ENCODE peak calls at places on chromosomes 16 and 17, in eight cellular contexts. N is lower leg skin, L is fibroblast of pulmonary artery, D is tibial nerve, B is WTC11, K is AG04450, A is fibroblast of villous mesenchyme, Z is endothelial cell of umbilical vein. P is an unnamed sample.

GRCh38 chr16:46974352-46974751 is 878 bp upstream of the DNAJA2 start:
- DNase-seq in N (peak), L (no peak), D (peak), B (no peak), K (no peak), A (peak), Z (no peak), P (no peak)

GRCh38 chr16:30998852-30999761 is 11.3 kb downstream of the STX1B start:
- DNase-seq in N (peak), L (no peak), D (no peak), B (no peak), K (no peak), A (no peak), Z (no peak), P (no peak)

GRCh38 chr17:1853698-1854097 is 23.9 kb downstream of the RPA1 start:
- DNase-seq in N (no peak), L (no peak), D (no peak), B (no peak), K (no peak), A (no peak), Z (no peak), P (no peak)

GRCh38 chr16:77450790-77451487 is 16.1 kb upstream of the ADAMTS18 start:
- DNase-seq in N (no peak), L (no peak), D (no peak), B (no peak), K (no peak), A (no peak), Z (no peak), P (no peak)

GRCh38 chr16:58021661-58022551 is 3.6 kb upstream of the MMP15 start:
- DNase-seq in N (no peak), L (peak), D (no peak), B (no peak), K (no peak), A (peak), Z (no peak), P (no peak)

GRCh38 chr17:47253541-47254402 is at the start of gene ITGB3:
- DNase-seq in N (peak), L (peak), D (peak), B (peak), K (no peak), A (peak), Z (peak), P (peak)

GRCh38 chr16:12901204-12901596 is 198 bp upstream of the SHISA9 start:
- DNase-seq in N (no peak), L (no peak), D (no peak), B (peak), K (no peak), A (no peak), Z (no peak), P (peak)

GRCh38 chr16:11602321-11602720 is 15.6 kb upstream of the LITAF start:
- DNase-seq in N (no peak), L (no peak), D (no peak), B (no peak), K (no peak), A (no peak), Z (no peak), P (no peak)

GRCh38 chr16:3401719-3402397 is 843 bp downstream of the ZNF174 start:
- DNase-seq in N (no peak), L (peak), D (no peak), B (peak), K (no peak), A (peak), Z (no peak), P (peak)

GRCh38 chr17:4877089-4877488 is 22.2 kb upstream of the C17orf107 start:
- DNase-seq in N (no peak), L (no peak), D (no peak), B (no peak), K (no peak), A (no peak), Z (no peak), P (no peak)

GRCh38 chr16:47778106-47778803 is 317.1 kb downstream of the PHKB start:
- DNase-seq in N (no peak), L (peak), D (no peak), B (no peak), K (no peak), A (no peak), Z (no peak), P (no peak)

GRCh38 chr16:71351558-71351901 is 7.0 kb upstream of the CALB2 start:
- DNase-seq in N (peak), L (no peak), D (no peak), B (no peak), K (no peak), A (no peak), Z (no peak), P (no peak)

GRCh38 chr17:42422958-42423712 is at the start of gene CAVIN1:
- DNase-seq in N (peak), L (peak), D (peak), B (peak), K (peak), A (peak), Z (peak), P (peak)

GRCh38 chr17:29292071-29292991 is 1.6 kb downstream of the NUFIP2 start:
- DNase-seq in N (peak), L (peak), D (peak), B (peak), K (no peak), A (peak), Z (peak), P (peak)

GRCh38 chr17:10061131-10061581 is 137.2 kb downstream of the GAS7 start:
- DNase-seq in N (peak), L (no peak), D (no peak), B (no peak), K (no peak), A (peak), Z (no peak), P (no peak)

GRCh38 chr17:29576214-29577008 is 7.9 kb downstream of the TP53I13 start:
- DNase-seq in N (no peak), L (no peak), D (no peak), B (no peak), K (no peak), A (no peak), Z (no peak), P (peak)

GRCh38 chr16:83853834-83854233 is 45.1 kb upstream of the MLYCD start:
- DNase-seq in N (no peak), L (no peak), D (no peak), B (no peak), K (no peak), A (no peak), Z (no peak), P (no peak)

GRCh38 chr17:65287040-65287439 is 149.9 kb downstream of the RGS9 start:
- DNase-seq in N (peak), L (peak), D (no peak), B (no peak), K (no peak), A (peak), Z (no peak), P (no peak)

GRCh38 chr17:17784599-17785264 is 52.1 kb downstream of the SREBF1 start:
- DNase-seq in N (no peak), L (no peak), D (no peak), B (no peak), K (no peak), A (no peak), Z (no peak), P (no peak)

GRCh38 chr16:85303354-85303883 is 191.1 kb upstream of the CIBAR2 start:
- DNase-seq in N (no peak), L (peak), D (no peak), B (peak), K (no peak), A (no peak), Z (peak), P (peak)

GRCh38 chr17:30112794-30113193 is 3.8 kb upstream of the NSRP1 start:
- DNase-seq in N (no peak), L (no peak), D (no peak), B (no peak), K (no peak), A (no peak), Z (no peak), P (no peak)

GRCh38 chr17:41486809-41487530 is 2.7 kb downstream of the KRT36 start:
- DNase-seq in N (no peak), L (no peak), D (no peak), B (peak), K (no peak), A (no peak), Z (peak), P (peak)

GRCh38 chr16:8996891-8997290 is 33.2 kb upstream of the USP7 start:
- DNase-seq in N (no peak), L (peak), D (no peak), B (no peak), K (no peak), A (no peak), Z (no peak), P (no peak)

GRCh38 chr16:56551796-56552738 is 12.8 kb upstream of the MT4 start:
- DNase-seq in N (peak), L (no peak), D (no peak), B (no peak), K (no peak), A (no peak), Z (no peak), P (no peak)

GRCh38 chr16:74738816-74739215 is 35.8 kb downstream of the FA2H start:
- DNase-seq in N (no peak), L (no peak), D (no peak), B (no peak), K (no peak), A (no peak), Z (no peak), P (no peak)

GRCh38 chr17:11244781-11245180 is 3.8 kb downstream of the SHISA6 start:
- DNase-seq in N (no peak), L (no peak), D (no peak), B (no peak), K (no peak), A (no peak), Z (no peak), P (peak)

GRCh38 chr17:65463242-65463641 is 98.2 kb downstream of the AXIN2 start:
- DNase-seq in N (no peak), L (peak), D (no peak), B (no peak), K (no peak), A (peak), Z (no peak), P (no peak)

GRCh38 chr17:52136173-52136572 is 22.3 kb downstream of the CA10 start:
- DNase-seq in N (peak), L (no peak), D (no peak), B (no peak), K (no peak), A (no peak), Z (no peak), P (peak)

GRCh38 chr17:46770818-46771600 is 47.5 kb downstream of the WNT3 start:
- DNase-seq in N (peak), L (peak), D (no peak), B (peak), K (no peak), A (peak), Z (peak), P (peak)

GRCh38 chr17:46859996-46860395 is 8.6 kb downstream of the WNT9B start:
- DNase-seq in N (no peak), L (no peak), D (no peak), B (no peak), K (no peak), A (no peak), Z (no peak), P (no peak)

GRCh38 chr16:87206646-87207451 is 110.3 kb downstream of the C16orf95 start:
- DNase-seq in N (peak), L (peak), D (no peak), B (no peak), K (no peak), A (peak), Z (no peak), P (no peak)

GRCh38 chr16:49661465-49662187 is 194.3 kb downstream of the ZNF423 start:
- DNase-seq in N (no peak), L (no peak), D (no peak), B (no peak), K (no peak), A (no peak), Z (no peak), P (no peak)

GRCh38 chr16:67210069-67210937 is 11.4 kb downstream of the ELMO3 start:
- DNase-seq in N (no peak), L (no peak), D (no peak), B (peak), K (no peak), A (no peak), Z (no peak), P (no peak)

GRCh38 chr17:43660816-43661493 is 767 bp downstream of the MEOX1 start:
- DNase-seq in N (no peak), L (no peak), D (no peak), B (no peak), K (no peak), A (no peak), Z (no peak), P (no peak)

GRCh38 chr17:45127583-45128300 is 4.6 kb downstream of the PLCD3 start:
- DNase-seq in N (peak), L (peak), D (peak), B (no peak), K (no peak), A (peak), Z (peak), P (no peak)

GRCh38 chr17:7484067-7484963 is at the start of gene POLR2A:
- DNase-seq in N (peak), L (peak), D (peak), B (peak), K (peak), A (peak), Z (peak), P (peak)
- TF ChIP-seq CTCF in N (no peak), L (no peak), D (no peak), B (no peak), K (no peak), A (no peak), Z (no peak), P (no peak)

GRCh38 chr17:155576-155975 is 18.2 kb downstream of the SCGB1C2 start:
- DNase-seq in N (no peak), L (no peak), D (no peak), B (no peak), K (no peak), A (no peak), Z (no peak), P (no peak)
- TF ChIP-seq CTCF in N (no peak), L (no peak), D (no peak), B (no peak), K (no peak), A (no peak), Z (no peak), P (no peak)

DNA sequence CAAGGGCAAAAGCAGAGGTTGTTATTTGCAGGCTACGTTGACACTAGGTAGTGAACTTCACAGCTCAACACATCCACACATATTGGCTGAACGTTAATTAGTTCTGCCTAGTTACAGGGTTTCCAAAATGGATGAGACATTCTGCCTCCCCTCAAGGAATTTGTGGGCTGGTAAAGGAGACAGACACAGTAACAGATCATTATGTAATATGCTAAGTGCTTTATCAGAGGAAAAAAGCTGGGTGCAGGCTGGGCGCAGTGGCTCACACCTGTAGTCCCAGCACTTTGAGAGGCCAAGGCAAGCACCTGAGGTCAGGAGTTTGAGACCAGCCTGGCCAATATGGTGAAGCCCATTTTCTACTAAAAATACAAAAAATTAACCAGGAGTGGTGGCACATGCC is 26.2 kb downstream of the BMERB1 start:
- DNase-seq in N (no peak), L (no peak), D (no peak), B (no peak), K (no peak), A (no peak), Z (no peak), P (no peak)
- TF ChIP-seq CTCF in N (no peak), L (no peak), D (no peak), B (no peak), K (no peak), A (no peak), Z (no peak), P (no peak)

GRCh38 chr17:72556944-72557826 is 436.4 kb downstream of the SOX9 start:
- DNase-seq in N (peak), L (peak), D (peak), B (peak), K (no peak), A (peak), Z (peak), P (peak)
- TF ChIP-seq CTCF in N (peak), L (peak), D (peak), B (peak), K (peak), A (peak), Z (peak), P (peak)

GRCh38 chr16:81597079-81597658 is 152.6 kb downstream of the CMIP start:
- DNase-seq in N (no peak), L (no peak), D (no peak), B (no peak), K (no peak), A (no peak), Z (no peak), P (no peak)

GRCh38 chr16:81599034-81599744 is 154.6 kb downstream of the CMIP start:
- DNase-seq in N (no peak), L (no peak), D (no peak), B (no peak), K (no peak), A (no peak), Z (no peak), P (no peak)

GRCh38 chr16:81595676-81596292 is 151.2 kb downstream of the CMIP start:
- DNase-seq in N (no peak), L (peak), D (no peak), B (no peak), K (no peak), A (peak), Z (peak), P (no peak)

GRCh38 chr16:81600275-81600674 is 155.7 kb downstream of the CMIP start:
- DNase-seq in N (no peak), L (peak), D (no peak), B (no peak), K (no peak), A (peak), Z (peak), P (no peak)

GRCh38 chr16:81598083-81598482 is 153.5 kb downstream of the CMIP start:
- DNase-seq in N (no peak), L (no peak), D (no peak), B (no peak), K (no peak), A (no peak), Z (no peak), P (no peak)
- TF ChIP-seq CTCF in N (no peak), L (no peak), D (no peak), B (no peak), K (no peak), A (no peak), Z (no peak), P (no peak)

DNA sequence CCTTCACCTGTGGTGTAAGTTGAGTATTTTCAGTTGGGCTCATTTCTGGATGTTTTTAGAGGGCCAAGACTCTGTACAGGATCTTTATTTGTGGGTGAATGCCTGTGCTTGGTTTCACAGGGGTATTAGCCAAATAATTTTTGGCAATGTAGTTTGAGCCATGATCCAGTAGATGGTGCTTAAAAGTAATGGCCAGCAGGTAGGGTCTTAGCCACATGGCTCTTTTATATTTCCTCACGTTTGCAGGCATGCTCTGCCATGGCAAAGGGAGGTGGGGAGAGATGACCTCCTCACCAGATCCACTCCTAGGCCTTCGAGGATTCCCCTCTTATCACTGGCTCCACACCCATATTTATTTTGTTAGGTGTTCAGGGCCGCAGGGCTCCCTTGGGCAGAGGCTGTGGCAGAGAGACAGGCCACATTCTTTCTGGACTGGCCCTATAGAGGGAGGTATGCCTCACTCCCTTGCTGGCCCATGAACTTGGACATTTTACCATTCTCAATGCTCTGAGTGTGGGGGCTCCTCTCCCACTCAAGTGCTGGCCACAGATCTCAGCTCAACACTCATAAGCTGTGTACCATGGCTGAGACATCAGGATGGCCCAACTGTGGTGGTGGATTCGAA is 417.1 kb downstream of the XYLT1 start:
- DNase-seq in N (no peak), L (no peak), D (no peak), B (no peak), K (no peak), A (no peak), Z (no peak), P (no peak)
- TF ChIP-seq CTCF in N (no peak), L (no peak), D (no peak), B (no peak), K (no peak), A (no peak), Z (no peak), P (no peak)

DNA sequence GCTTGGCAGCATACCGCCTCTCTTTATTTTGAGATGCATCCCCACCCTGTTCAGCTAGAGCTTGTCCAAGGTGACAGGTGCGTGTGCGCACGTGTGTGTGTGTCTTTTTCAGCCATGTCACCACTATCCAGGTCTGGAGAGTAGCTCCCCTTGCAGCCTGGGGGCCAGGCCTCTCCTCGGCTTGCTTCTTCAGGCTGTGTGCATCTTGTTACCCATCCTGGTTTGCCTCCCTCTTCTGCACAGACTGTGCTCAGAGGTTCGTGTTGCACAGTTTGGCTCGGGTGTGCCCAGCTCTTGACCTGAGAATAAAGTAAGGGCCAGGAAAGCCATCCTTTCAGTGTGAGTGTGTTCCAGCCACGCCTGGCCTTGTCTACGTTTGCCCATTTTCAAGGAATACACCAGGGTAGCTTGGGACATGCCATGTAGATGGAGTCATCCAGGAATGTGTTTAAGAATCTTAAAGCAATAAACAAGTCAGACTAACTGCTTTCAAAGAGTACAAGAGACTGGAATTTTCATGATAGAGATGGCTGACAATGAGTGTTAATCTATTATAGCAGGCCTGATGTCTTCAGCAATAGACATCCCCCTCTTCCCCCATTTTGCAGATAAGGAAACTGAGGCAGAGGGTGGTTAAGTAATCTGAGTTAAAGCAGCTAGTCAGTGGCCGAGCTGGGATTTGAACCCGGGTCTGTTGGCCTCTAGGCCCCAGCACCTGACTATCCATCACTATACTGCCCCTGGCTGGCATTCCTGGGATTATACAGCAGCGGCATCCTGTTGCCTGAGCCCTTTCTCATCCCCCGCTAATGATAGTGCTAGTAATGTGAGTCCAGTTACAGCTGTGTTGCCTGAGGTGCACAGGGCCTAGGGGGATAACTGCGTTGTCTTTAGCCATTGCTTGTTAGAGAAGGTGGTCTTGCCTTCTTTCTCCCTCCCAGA is 77.9 kb downstream of the KSR1 start:
- DNase-seq in N (no peak), L (peak), D (no peak), B (peak), K (peak), A (peak), Z (peak), P (no peak)
- TF ChIP-seq CTCF in N (no peak), L (no peak), D (no peak), B (no peak), K (peak), A (peak), Z (no peak), P (no peak)

DNA sequence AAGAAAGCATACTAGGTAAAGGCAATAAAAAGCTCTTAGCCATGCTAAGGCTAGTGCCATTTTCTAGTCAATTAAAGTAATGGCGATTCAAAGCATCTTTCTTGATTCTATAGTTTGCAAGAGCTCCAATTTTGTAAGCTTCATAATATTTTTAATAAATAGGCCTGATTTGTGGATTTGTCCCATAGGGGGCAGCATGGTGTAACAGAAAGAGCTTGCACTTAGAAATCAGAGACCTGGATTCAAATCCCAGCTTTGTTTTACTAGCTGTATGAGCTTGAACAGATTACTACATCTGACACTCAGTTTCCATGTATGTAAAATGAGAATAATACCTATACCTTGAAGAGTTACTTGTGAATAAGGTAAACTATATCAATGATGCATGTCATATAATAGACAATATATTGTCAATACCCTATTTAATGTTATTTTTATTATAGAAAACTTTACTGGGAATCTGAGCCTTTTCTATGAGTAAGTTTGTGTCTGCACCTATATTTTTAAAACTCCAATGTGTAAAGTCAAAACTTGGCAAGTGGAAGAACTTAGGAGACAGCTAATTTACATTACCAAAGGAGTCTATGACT is 93.6 kb upstream of the NOG start:
- DNase-seq in N (no peak), L (peak), D (peak), B (no peak), K (no peak), A (peak), Z (peak), P (peak)
- TF ChIP-seq CTCF in N (no peak), L (peak), D (no peak), B (peak), K (peak), A (peak), Z (peak), P (peak)

P was measured in nephron progenitor cell.